ENCODE peak calls at places on chromosome 5, in four cellular contexts. I is K562, L is GM12891, R is GM12878. Q is an unnamed sample.

GRCh38 chr5:181173420-181174342 is 26.3 kb downstream of the OR2V2 start:
- DNase-seq in I (peak), L (no peak), R (peak), Q (no peak)

GRCh38 chr5:60896991-60897390 is 47.9 kb downstream of the ERCC8 start:
- DNase-seq in I (no peak), L (no peak), R (no peak), Q (no peak)

GRCh38 chr5:109682383-109682782 is 7.3 kb upstream of the MAN2A1 start:
- DNase-seq in I (no peak), L (no peak), R (no peak), Q (no peak)

GRCh38 chr5:103690676-103691075 is 128.1 kb upstream of the NUDT12 start:
- DNase-seq in I (no peak), L (no peak), R (no peak), Q (no peak)

GRCh38 chr5:73295447-73295846 is 122.5 kb downstream of the TMEM174 start:
- DNase-seq in I (no peak), L (no peak), R (no peak), Q (no peak)

GRCh38 chr5:73947876-73948275 is 321.9 kb downstream of the ARHGEF28 start:
- DNase-seq in I (no peak), L (no peak), R (no peak), Q (no peak)

GRCh38 chr5:122101636-122102285 is 23.7 kb upstream of the LOX start:
- DNase-seq in I (peak), L (no peak), R (no peak), Q (no peak)

GRCh38 chr5:20680718-20681302 is 692.8 kb upstream of the CDH18 start:
- DNase-seq in I (no peak), L (no peak), R (no peak), Q (no peak)

GRCh38 chr5:147893820-147894219 is 12.5 kb downstream of the C5orf46 start:
- DNase-seq in I (no peak), L (no peak), R (no peak), Q (no peak)

GRCh38 chr5:73638344-73639095 is 12.5 kb downstream of the ARHGEF28 start:
- DNase-seq in I (no peak), L (no peak), R (no peak), Q (no peak)

GRCh38 chr5:132264546-132265335 is 7.2 kb downstream of the PDLIM4 start:
- DNase-seq in I (no peak), L (no peak), R (no peak), Q (no peak)

GRCh38 chr5:11955386-11955785 is 51.1 kb upstream of the CTNND2 start:
- DNase-seq in I (no peak), L (no peak), R (no peak), Q (no peak)

GRCh38 chr5:128498844-128499455 is 39.1 kb downstream of the FBN2 start:
- DNase-seq in I (no peak), L (no peak), R (no peak), Q (peak)

GRCh38 chr5:79932510-79933504 is 58.3 kb downstream of the MTX3 start:
- DNase-seq in I (no peak), L (no peak), R (no peak), Q (no peak)

GRCh38 chr5:179274321-179275315 is 70.6 kb downstream of the ADAMTS2 start:
- DNase-seq in I (peak), L (no peak), R (no peak), Q (no peak)

GRCh38 chr5:78896128-78896527 is 89.0 kb downstream of the ARSB start:
- DNase-seq in I (no peak), L (no peak), R (no peak), Q (no peak)

GRCh38 chr5:159324097-159324760 is 6.1 kb downstream of the IL12B start:
- DNase-seq in I (no peak), L (no peak), R (no peak), Q (no peak)

GRCh38 chr5:168978015-168978414 is 322.9 kb downstream of the SLIT3 start:
- DNase-seq in I (no peak), L (no peak), R (no peak), Q (no peak)
- TF ChIP-seq POLR2AphosphoS5 in I (no peak), L (no peak), R (no peak), Q (no peak)

DNA sequence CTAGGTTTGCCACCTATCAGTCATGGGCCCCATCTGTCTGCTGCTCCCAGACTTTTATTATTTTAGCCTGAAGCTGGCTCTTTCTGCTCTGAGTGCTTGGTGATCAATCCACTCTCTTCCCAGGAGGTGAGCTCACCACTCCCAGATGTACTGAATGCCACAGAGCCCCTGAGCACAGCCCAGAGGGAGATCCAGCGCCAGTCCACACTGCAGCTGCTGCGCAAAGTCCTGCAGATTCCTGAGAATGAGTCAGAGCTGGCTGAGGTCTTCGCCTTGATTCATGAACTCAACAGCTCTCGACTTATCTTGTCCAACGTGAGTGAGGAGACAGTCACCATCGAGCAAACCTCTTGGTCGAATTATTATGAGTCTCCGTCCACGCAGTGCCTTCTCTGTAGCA is 36.0 kb downstream of the HMGXB3 start:
- DNase-seq in I (no peak), L (no peak), R (no peak), Q (no peak)
- TF ChIP-seq SPI1 in I (no peak), L (no peak), R (no peak), Q (no peak)

GRCh38 chr5:172339264-172340180 is 56.0 kb upstream of the UBTD2 start:
- DNase-seq in I (no peak), L (no peak), R (no peak), Q (no peak)
- TF ChIP-seq POLR2AphosphoS5 in I (no peak), L (no peak), R (no peak), Q (no peak)

GRCh38 chr5:17882760-17883488 is 248.7 kb downstream of the TAF11L14 start:
- DNase-seq in I (no peak), L (no peak), R (no peak), Q (no peak)
- TF ChIP-seq SPI1 in I (no peak), L (no peak), R (no peak), Q (no peak)

GRCh38 chr5:145949474-145949873 is 13.1 kb downstream of the SH3RF2 start:
- DNase-seq in I (no peak), L (no peak), R (no peak), Q (no peak)
- TF ChIP-seq POLR2AphosphoS5 in I (no peak), L (no peak), R (no peak), Q (no peak)

GRCh38 chr5:14824490-14824889 is 47.1 kb downstream of the ANKH start:
- DNase-seq in I (no peak), L (no peak), R (no peak), Q (no peak)

GRCh38 chr5:14821721-14822120 is 49.9 kb downstream of the ANKH start:
- DNase-seq in I (no peak), L (no peak), R (no peak), Q (no peak)

GRCh38 chr5:14816374-14816998 is 55.1 kb downstream of the ANKH start:
- DNase-seq in I (no peak), L (no peak), R (no peak), Q (no peak)

GRCh38 chr5:14816999-14817761 is 54.4 kb downstream of the ANKH start:
- DNase-seq in I (no peak), L (no peak), R (no peak), Q (no peak)

GRCh38 chr5:14818931-14819790 is 52.4 kb downstream of the ANKH start:
- DNase-seq in I (no peak), L (no peak), R (no peak), Q (no peak)
- TF ChIP-seq SPI1 in I (no peak), L (no peak), R (no peak), Q (no peak)

GRCh38 chr5:172779968-172780350 is 9.0 kb upstream of the DUSP1 start:
- DNase-seq in I (no peak), L (no peak), R (no peak), Q (no peak)

GRCh38 chr5:172786736-172787462 is 15.9 kb upstream of the DUSP1 start:
- DNase-seq in I (no peak), L (no peak), R (no peak), Q (no peak)

GRCh38 chr5:172785429-172786088 is 14.6 kb upstream of the DUSP1 start:
- DNase-seq in I (no peak), L (no peak), R (no peak), Q (no peak)

GRCh38 chr5:172778223-172778814 is 7.3 kb upstream of the DUSP1 start:
- DNase-seq in I (peak), L (no peak), R (no peak), Q (no peak)

DNA sequence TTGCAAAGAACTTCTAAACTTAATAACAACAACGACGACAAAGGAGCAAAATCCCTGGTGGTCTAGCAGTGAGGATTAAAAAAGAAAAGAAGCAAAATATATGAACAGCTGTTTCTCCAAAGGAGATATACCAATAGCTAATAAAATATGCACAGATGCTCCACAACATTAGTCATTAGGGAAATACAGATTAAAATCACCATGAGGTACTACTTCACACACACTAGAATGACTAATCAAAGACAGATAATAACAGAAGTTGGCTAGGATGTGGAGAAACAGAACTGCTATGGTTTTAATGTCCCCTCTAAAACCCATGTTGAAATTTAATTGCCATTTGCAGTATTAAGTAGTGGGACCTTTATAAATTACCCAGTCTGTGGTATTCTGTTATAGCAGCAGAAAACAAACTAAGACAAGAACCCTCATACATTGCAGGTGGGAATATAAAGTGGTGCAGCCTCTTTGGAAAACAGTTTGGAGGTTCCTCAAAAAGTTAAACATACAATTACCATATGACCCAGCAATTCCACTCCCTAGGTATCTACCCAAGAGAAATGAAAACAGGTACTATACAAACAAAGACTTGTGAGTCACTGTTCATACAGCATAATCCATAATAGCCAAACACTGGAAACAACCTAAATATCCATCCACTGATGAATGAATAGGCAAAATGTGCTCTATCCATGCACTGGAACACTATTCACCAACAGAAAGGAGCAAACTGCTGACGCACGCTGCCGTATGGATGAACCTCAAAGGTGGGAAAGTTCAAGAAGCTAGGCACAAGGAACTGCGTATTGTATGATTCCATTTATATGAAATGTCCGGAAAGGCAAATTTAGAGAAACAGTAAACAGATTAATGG is 11.4 kb upstream of the DUSP1 start:
- DNase-seq in I (no peak), L (no peak), R (no peak), Q (no peak)
- TF ChIP-seq POLR2AphosphoS5 in I (no peak), L (no peak), R (no peak), Q (no peak)

GRCh38 chr5:13859285-13859684 is 85.2 kb downstream of the DNAH5 start:
- DNase-seq in I (no peak), L (no peak), R (no peak), Q (no peak)
- TF ChIP-seq SPI1 in I (no peak), L (no peak), R (no peak), Q (no peak)

DNA sequence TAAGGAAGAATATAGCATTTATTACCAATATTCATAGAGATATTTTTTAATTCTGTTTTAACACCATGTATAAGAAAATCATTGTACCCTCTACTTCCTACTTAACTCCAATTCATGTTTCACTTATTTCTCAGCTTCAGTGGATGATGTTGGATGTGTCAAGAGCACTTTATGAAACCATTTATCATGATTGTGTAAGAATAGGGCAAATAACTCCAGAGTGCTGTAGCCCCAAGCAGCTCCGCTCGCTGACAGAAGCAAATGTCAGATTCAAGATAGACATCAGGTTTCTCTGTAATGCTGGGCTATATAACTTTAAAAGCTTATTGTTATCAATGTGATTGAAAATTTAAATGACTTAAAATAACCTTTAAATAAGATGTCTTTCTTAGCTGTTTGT is 50.4 kb downstream of the MAST4 start:
- DNase-seq in I (no peak), L (no peak), R (no peak), Q (no peak)
- TF ChIP-seq POLR2AphosphoS5 in I (no peak), L (no peak), R (no peak), Q (no peak)

DNA sequence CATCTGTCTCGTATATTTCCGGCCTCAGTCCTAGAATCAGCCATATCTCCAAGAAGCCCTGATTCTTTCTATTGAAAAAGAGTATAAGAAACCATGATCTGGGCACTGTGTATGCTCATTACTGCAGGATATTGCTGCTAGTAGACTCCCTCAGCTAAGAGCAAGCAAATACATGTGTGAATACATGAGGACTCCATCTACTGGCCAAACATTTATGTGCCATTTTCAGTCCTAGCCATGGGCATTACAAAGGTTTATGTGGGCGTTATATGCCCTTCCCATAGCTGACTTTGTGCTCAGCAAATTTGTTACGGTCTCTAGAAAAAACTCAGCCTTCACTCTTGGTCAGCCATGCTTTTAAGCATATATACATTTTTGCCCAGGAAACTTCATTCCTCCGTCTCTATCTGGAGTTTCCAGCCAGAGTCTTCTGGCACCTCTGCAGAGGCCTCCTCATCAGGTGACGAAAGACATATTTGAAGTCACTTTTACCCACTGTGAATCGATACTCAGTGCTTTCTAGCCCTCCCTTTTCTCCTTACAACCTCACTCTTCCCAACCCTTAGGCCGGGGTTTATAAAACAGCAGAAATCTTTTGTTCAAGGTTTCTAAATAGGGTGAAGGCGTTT is 1495.6 kb upstream of the CDH6 start:
- DNase-seq in I (peak), L (no peak), R (no peak), Q (peak)
- TF ChIP-seq SPI1 in I (no peak), L (no peak), R (no peak), Q (no peak)